ENCODE peak calls at places on chromosomes 6 and 20, in seven cellular contexts. One of them, this sample, is unnamed.

GRCh38 chr6:107618672-107619071 is 128.8 kb downstream of the SOBP start:
- DNase-seq in stimulated activated CD4-positive, alpha-beta T cell treated with anti-CD3 and anti-CD28 coated beads, Interleukin-2, amount 100 ng/mL, for 48 hours: peak; percentile 6
- DNase-seq in cardiac muscle cell: no peak
- DNase-seq in GM20000: peak; percentile 70
- DNase-seq in T-helper 2 cell: no peak
- DNase-seq in HT-29: no peak
- DNase-seq in endothelial cell: no peak
- DNase-seq in this sample: no peak

GRCh38 chr20:25865715-25866656 is 169.3 kb upstream of the ZNF337 start:
- DNase-seq in stimulated activated CD4-positive, alpha-beta T cell treated with anti-CD3 and anti-CD28 coated beads, Interleukin-2, amount 100 ng/mL, for 48 hours: peak; percentile 59
- DNase-seq in cardiac muscle cell: peak; percentile 79
- DNase-seq in GM20000: peak; percentile 48
- DNase-seq in T-helper 2 cell: peak; percentile 45
- DNase-seq in HT-29: peak; percentile 77
- DNase-seq in endothelial cell: peak; percentile 77
- DNase-seq in this sample: no peak

GRCh38 chr6:33914519-33915120 is 110.8 kb upstream of the MLN start:
- DNase-seq in stimulated activated CD4-positive, alpha-beta T cell treated with anti-CD3 and anti-CD28 coated beads, Interleukin-2, amount 100 ng/mL, for 48 hours: peak; percentile 22
- DNase-seq in cardiac muscle cell: no peak
- DNase-seq in GM20000: peak; percentile 62
- DNase-seq in T-helper 2 cell: no peak
- DNase-seq in HT-29: no peak
- DNase-seq in endothelial cell: no peak
- DNase-seq in this sample: no peak

GRCh38 chr6:57173886-57174510 is 1.9 kb downstream of the BAG2 start:
- DNase-seq in stimulated activated CD4-positive, alpha-beta T cell treated with anti-CD3 and anti-CD28 coated beads, Interleukin-2, amount 100 ng/mL, for 48 hours: no peak
- DNase-seq in cardiac muscle cell: no peak
- DNase-seq in GM20000: no peak
- DNase-seq in T-helper 2 cell: no peak
- DNase-seq in HT-29: peak; percentile 78
- DNase-seq in endothelial cell: no peak
- DNase-seq in this sample: no peak

GRCh38 chr20:9457055-9457454 is 57.3 kb upstream of the LAMP5 start:
- DNase-seq in stimulated activated CD4-positive, alpha-beta T cell treated with anti-CD3 and anti-CD28 coated beads, Interleukin-2, amount 100 ng/mL, for 48 hours: no peak
- DNase-seq in cardiac muscle cell: no peak
- DNase-seq in GM20000: no peak
- DNase-seq in T-helper 2 cell: no peak
- DNase-seq in HT-29: no peak
- DNase-seq in endothelial cell: no peak
- DNase-seq in this sample: no peak

GRCh38 chr20:61556116-61556515 is 304.1 kb downstream of the CDH4 start:
- DNase-seq in stimulated activated CD4-positive, alpha-beta T cell treated with anti-CD3 and anti-CD28 coated beads, Interleukin-2, amount 100 ng/mL, for 48 hours: no peak
- DNase-seq in cardiac muscle cell: no peak
- DNase-seq in GM20000: no peak
- DNase-seq in T-helper 2 cell: no peak
- DNase-seq in HT-29: no peak
- DNase-seq in endothelial cell: no peak
- DNase-seq in this sample: no peak

GRCh38 chr6:82144852-82145332 is 102.7 kb downstream of the IBTK start:
- DNase-seq in stimulated activated CD4-positive, alpha-beta T cell treated with anti-CD3 and anti-CD28 coated beads, Interleukin-2, amount 100 ng/mL, for 48 hours: no peak
- DNase-seq in cardiac muscle cell: peak; percentile 32
- DNase-seq in GM20000: no peak
- DNase-seq in T-helper 2 cell: no peak
- DNase-seq in HT-29: peak; percentile 35
- DNase-seq in endothelial cell: no peak
- DNase-seq in this sample: peak; percentile 78

GRCh38 chr6:41343641-41344187 is 8.3 kb downstream of the NCR2 start:
- DNase-seq in stimulated activated CD4-positive, alpha-beta T cell treated with anti-CD3 and anti-CD28 coated beads, Interleukin-2, amount 100 ng/mL, for 48 hours: no peak
- DNase-seq in cardiac muscle cell: no peak
- DNase-seq in GM20000: no peak
- DNase-seq in T-helper 2 cell: no peak
- DNase-seq in HT-29: no peak
- DNase-seq in endothelial cell: no peak
- DNase-seq in this sample: no peak

GRCh38 chr6:5950448-5950847 is 56.3 kb downstream of the NRN1 start:
- DNase-seq in stimulated activated CD4-positive, alpha-beta T cell treated with anti-CD3 and anti-CD28 coated beads, Interleukin-2, amount 100 ng/mL, for 48 hours: peak; percentile 30
- DNase-seq in cardiac muscle cell: peak; percentile 10
- DNase-seq in GM20000: peak; percentile 34
- DNase-seq in T-helper 2 cell: no peak
- DNase-seq in HT-29: peak; percentile 14
- DNase-seq in endothelial cell: peak; percentile 61
- DNase-seq in this sample: no peak

GRCh38 chr6:16999486-17000436 is 102.1 kb upstream of the STMND1 start:
- DNase-seq in stimulated activated CD4-positive, alpha-beta T cell treated with anti-CD3 and anti-CD28 coated beads, Interleukin-2, amount 100 ng/mL, for 48 hours: no peak
- DNase-seq in cardiac muscle cell: no peak
- DNase-seq in GM20000: no peak
- DNase-seq in T-helper 2 cell: no peak
- DNase-seq in HT-29: no peak
- DNase-seq in endothelial cell: no peak
- DNase-seq in this sample: no peak

GRCh38 chr20:25549172-25549865 is 36.0 kb downstream of the NINL start:
- DNase-seq in stimulated activated CD4-positive, alpha-beta T cell treated with anti-CD3 and anti-CD28 coated beads, Interleukin-2, amount 100 ng/mL, for 48 hours: no peak
- DNase-seq in cardiac muscle cell: no peak
- DNase-seq in GM20000: no peak
- DNase-seq in T-helper 2 cell: no peak
- DNase-seq in HT-29: no peak
- DNase-seq in endothelial cell: no peak
- DNase-seq in this sample: no peak

GRCh38 chr6:88135578-88136114 is 30.5 kb downstream of the CNR1 start:
- DNase-seq in stimulated activated CD4-positive, alpha-beta T cell treated with anti-CD3 and anti-CD28 coated beads, Interleukin-2, amount 100 ng/mL, for 48 hours: no peak
- DNase-seq in cardiac muscle cell: no peak
- DNase-seq in GM20000: peak; percentile 42
- DNase-seq in T-helper 2 cell: no peak
- DNase-seq in HT-29: no peak
- DNase-seq in endothelial cell: no peak
- DNase-seq in this sample: no peak

GRCh38 chr20:2051920-2052319 is 49.7 kb upstream of the STK35 start:
- DNase-seq in stimulated activated CD4-positive, alpha-beta T cell treated with anti-CD3 and anti-CD28 coated beads, Interleukin-2, amount 100 ng/mL, for 48 hours: no peak
- DNase-seq in cardiac muscle cell: no peak
- DNase-seq in GM20000: no peak
- DNase-seq in T-helper 2 cell: no peak
- DNase-seq in HT-29: no peak
- DNase-seq in endothelial cell: no peak
- DNase-seq in this sample: no peak

GRCh38 chr20:1897486-1897885 is 2.3 kb downstream of the SIRPA start:
- DNase-seq in stimulated activated CD4-positive, alpha-beta T cell treated with anti-CD3 and anti-CD28 coated beads, Interleukin-2, amount 100 ng/mL, for 48 hours: no peak
- DNase-seq in cardiac muscle cell: no peak
- DNase-seq in GM20000: peak; percentile 42
- DNase-seq in T-helper 2 cell: no peak
- DNase-seq in HT-29: no peak
- DNase-seq in endothelial cell: no peak
- DNase-seq in this sample: no peak

GRCh38 chr6:43669050-43669921 is 18.3 kb downstream of the MRPS18A start:
- DNase-seq in stimulated activated CD4-positive, alpha-beta T cell treated with anti-CD3 and anti-CD28 coated beads, Interleukin-2, amount 100 ng/mL, for 48 hours: no peak
- DNase-seq in cardiac muscle cell: peak; percentile 11
- DNase-seq in GM20000: no peak
- DNase-seq in T-helper 2 cell: no peak
- DNase-seq in HT-29: no peak
- DNase-seq in endothelial cell: no peak
- DNase-seq in this sample: peak; percentile 83

GRCh38 chr6:33908025-33908424 is 104.2 kb upstream of the MLN start:
- DNase-seq in stimulated activated CD4-positive, alpha-beta T cell treated with anti-CD3 and anti-CD28 coated beads, Interleukin-2, amount 100 ng/mL, for 48 hours: no peak
- DNase-seq in cardiac muscle cell: no peak
- DNase-seq in GM20000: no peak
- DNase-seq in T-helper 2 cell: no peak
- DNase-seq in HT-29: no peak
- DNase-seq in endothelial cell: no peak
- DNase-seq in this sample: no peak

GRCh38 chr6:168131464-168132415 is 52.7 kb upstream of the FRMD1 start:
- DNase-seq in stimulated activated CD4-positive, alpha-beta T cell treated with anti-CD3 and anti-CD28 coated beads, Interleukin-2, amount 100 ng/mL, for 48 hours: no peak
- DNase-seq in cardiac muscle cell: peak; percentile 21
- DNase-seq in GM20000: no peak
- DNase-seq in T-helper 2 cell: no peak
- DNase-seq in HT-29: no peak
- DNase-seq in endothelial cell: peak; percentile 38
- DNase-seq in this sample: peak; percentile 70

GRCh38 chr6:16947461-16948159 is 154.2 kb upstream of the STMND1 start:
- DNase-seq in stimulated activated CD4-positive, alpha-beta T cell treated with anti-CD3 and anti-CD28 coated beads, Interleukin-2, amount 100 ng/mL, for 48 hours: no peak
- DNase-seq in cardiac muscle cell: peak; percentile 72
- DNase-seq in GM20000: no peak
- DNase-seq in T-helper 2 cell: no peak
- DNase-seq in HT-29: no peak
- DNase-seq in endothelial cell: no peak
- DNase-seq in this sample: no peak

This sample was measured in coronary artery.